ENCODE peak calls at places on chromosome 6, in eight cellular contexts. W, D, X, O, J, I, A and K are unnamed samples. For H3K27me3, the result is how much of the 10 kb centered on the place peaks cover.

GRCh38 chr6:87378947-87379346 is 28.8 kb upstream of the CFAP206 start:
- DNase-seq in W (no peak), D (peak), X (no peak), O (no peak), J (no peak), I (no peak), A (no peak), K (no peak)

GRCh38 chr6:26197736-26198625 is 110.8 kb downstream of the HFE start:
- DNase-seq in W (no peak), D (peak), X (no peak), O (peak), J (no peak), I (no peak), A (peak), K (no peak)

GRCh38 chr6:80547827-80548226 is 441.4 kb downstream of the BCKDHB start:
- DNase-seq in W (no peak), D (no peak), X (peak), O (peak), J (peak), I (no peak), A (no peak), K (peak)

GRCh38 chr6:29005183-29005885 is at the start of gene ZNF311:
- DNase-seq in W (no peak), D (peak), X (peak), O (peak), J (no peak), I (peak), A (peak), K (peak)

GRCh38 chr6:123462141-123462540 is 174.6 kb downstream of the TRDN start:
- DNase-seq in W (no peak), D (no peak), X (no peak), O (no peak), J (no peak), I (no peak), A (no peak), K (no peak)

GRCh38 chr6:42093582-42094329 is 43.4 kb downstream of the TAF8 start:
- DNase-seq in W (no peak), D (no peak), X (no peak), O (peak), J (no peak), I (no peak), A (peak), K (no peak)

GRCh38 chr6:16766043-16766521 is 4.8 kb upstream of the ATXN1 start:
- DNase-seq in W (no peak), D (no peak), X (peak), O (peak), J (no peak), I (no peak), A (no peak), K (peak)

GRCh38 chr6:31460361-31461025 is 37.5 kb upstream of the MICB start:
- DNase-seq in W (no peak), D (no peak), X (no peak), O (no peak), J (no peak), I (no peak), A (no peak), K (no peak)

GRCh38 chr6:89025633-89026032 is 54.9 kb upstream of the PNRC1 start:
- DNase-seq in W (no peak), D (no peak), X (peak), O (no peak), J (no peak), I (no peak), A (no peak), K (no peak)

GRCh38 chr6:165855856-165856255 is 192.8 kb upstream of the PDE10A start:
- DNase-seq in W (no peak), D (no peak), X (no peak), O (no peak), J (no peak), I (no peak), A (no peak), K (no peak)
- H3K27me3 ChIP-seq in W (under half), D (half or more), X (under half), O (under half), J (under half), I (under half), A (half or more), K (under half)

GRCh38 chr6:165877192-165877591 is 214.2 kb upstream of the PDE10A start:
- DNase-seq in W (no peak), D (no peak), X (no peak), O (no peak), J (no peak), I (no peak), A (no peak), K (no peak)

GRCh38 chr6:165881812-165882211 is 218.8 kb upstream of the PDE10A start:
- DNase-seq in W (no peak), D (no peak), X (no peak), O (no peak), J (no peak), I (no peak), A (no peak), K (no peak)

GRCh38 chr6:165877773-165878172 is 214.7 kb upstream of the PDE10A start:
- DNase-seq in W (no peak), D (no peak), X (no peak), O (no peak), J (no peak), I (no peak), A (no peak), K (no peak)

GRCh38 chr6:165883851-165884640 is 221.0 kb upstream of the PDE10A start:
- DNase-seq in W (no peak), D (no peak), X (no peak), O (peak), J (no peak), I (no peak), A (no peak), K (peak)

DNA sequence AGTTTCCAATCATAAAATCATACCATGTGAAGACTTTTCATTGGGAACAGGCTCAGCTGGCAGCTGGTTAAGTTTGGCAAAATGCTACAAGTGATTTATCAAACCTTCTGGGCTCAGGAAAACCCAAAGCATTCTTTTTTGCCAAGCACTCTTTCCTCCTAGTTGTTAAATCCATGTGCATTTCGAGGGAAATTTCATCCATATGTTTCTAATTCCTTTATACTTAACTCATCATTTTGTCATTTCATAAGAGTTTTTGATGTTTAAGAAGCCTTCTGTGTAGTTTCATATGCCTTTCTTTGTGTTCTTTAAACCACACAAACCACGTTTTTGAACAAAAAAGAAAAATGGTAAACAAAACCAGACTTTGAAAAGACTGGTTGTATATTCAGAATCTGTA is 217.7 kb upstream of the PDE10A start:
- DNase-seq in W (no peak), D (no peak), X (no peak), O (peak), J (peak), I (no peak), A (no peak), K (no peak)
- H3K27me3 ChIP-seq in W (under half), D (under half), X (under half), O (under half), J (under half), I (under half), A (under half), K (under half)

GRCh38 chr6:169251371-169251802 is 2.3 kb downstream of the THBS2 start:
- DNase-seq in W (no peak), D (no peak), X (no peak), O (peak), J (no peak), I (no peak), A (no peak), K (no peak)
- H3K27me3 ChIP-seq in W (under half), D (under half), X (under half), O (under half), J (under half), I (under half), A (half or more), K (under half)

DNA sequence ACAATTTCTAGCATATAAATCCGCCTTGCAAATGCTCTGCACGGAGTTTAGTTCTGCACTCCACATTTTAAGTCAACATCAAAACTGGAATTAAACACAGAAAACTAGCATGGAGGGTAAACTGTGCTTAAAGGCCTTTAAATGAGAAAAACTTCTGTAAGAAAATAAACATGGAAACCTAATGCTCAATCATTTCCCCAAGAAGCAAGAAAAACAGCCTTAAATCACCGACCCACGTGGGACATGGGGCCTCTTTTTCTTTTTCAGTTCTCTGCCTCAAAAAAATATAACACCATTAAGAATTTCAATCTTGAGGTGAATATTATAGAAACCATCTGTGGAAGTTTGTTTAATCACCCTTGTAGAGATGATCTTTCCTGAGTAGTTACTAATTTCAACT is 5.4 kb downstream of the SIM1 start:
- DNase-seq in W (no peak), D (no peak), X (no peak), O (no peak), J (no peak), I (no peak), A (no peak), K (no peak)
- H3K27me3 ChIP-seq in W (half or more), D (under half), X (half or more), O (under half), J (half or more), I (half or more), A (half or more), K (half or more)

GRCh38 chr6:78476561-78476960 is 390.8 kb upstream of the IRAK1BP1 start:
- DNase-seq in W (no peak), D (no peak), X (no peak), O (no peak), J (no peak), I (no peak), A (no peak), K (no peak)
- H3K27me3 ChIP-seq in W (under half), D (under half), X (under half), O (under half), J (under half), I (under half), A (under half), K (under half)

GRCh38 chr6:37696220-37696840 is 1.4 kb downstream of the MDGA1 start:
- DNase-seq in W (peak), D (no peak), X (no peak), O (peak), J (no peak), I (peak), A (peak), K (no peak)

GRCh38 chr6:37699138-37699766 is 1.6 kb upstream of the MDGA1 start:
- DNase-seq in W (peak), D (no peak), X (no peak), O (no peak), J (no peak), I (no peak), A (no peak), K (no peak)

GRCh38 chr6:37700266-37700973 is 2.7 kb upstream of the MDGA1 start:
- DNase-seq in W (no peak), D (no peak), X (no peak), O (no peak), J (no peak), I (no peak), A (no peak), K (no peak)

GRCh38 chr6:37696841-37697735 is 595 bp downstream of the MDGA1 start:
- DNase-seq in W (peak), D (peak), X (no peak), O (peak), J (no peak), I (no peak), A (peak), K (no peak)

DNA sequence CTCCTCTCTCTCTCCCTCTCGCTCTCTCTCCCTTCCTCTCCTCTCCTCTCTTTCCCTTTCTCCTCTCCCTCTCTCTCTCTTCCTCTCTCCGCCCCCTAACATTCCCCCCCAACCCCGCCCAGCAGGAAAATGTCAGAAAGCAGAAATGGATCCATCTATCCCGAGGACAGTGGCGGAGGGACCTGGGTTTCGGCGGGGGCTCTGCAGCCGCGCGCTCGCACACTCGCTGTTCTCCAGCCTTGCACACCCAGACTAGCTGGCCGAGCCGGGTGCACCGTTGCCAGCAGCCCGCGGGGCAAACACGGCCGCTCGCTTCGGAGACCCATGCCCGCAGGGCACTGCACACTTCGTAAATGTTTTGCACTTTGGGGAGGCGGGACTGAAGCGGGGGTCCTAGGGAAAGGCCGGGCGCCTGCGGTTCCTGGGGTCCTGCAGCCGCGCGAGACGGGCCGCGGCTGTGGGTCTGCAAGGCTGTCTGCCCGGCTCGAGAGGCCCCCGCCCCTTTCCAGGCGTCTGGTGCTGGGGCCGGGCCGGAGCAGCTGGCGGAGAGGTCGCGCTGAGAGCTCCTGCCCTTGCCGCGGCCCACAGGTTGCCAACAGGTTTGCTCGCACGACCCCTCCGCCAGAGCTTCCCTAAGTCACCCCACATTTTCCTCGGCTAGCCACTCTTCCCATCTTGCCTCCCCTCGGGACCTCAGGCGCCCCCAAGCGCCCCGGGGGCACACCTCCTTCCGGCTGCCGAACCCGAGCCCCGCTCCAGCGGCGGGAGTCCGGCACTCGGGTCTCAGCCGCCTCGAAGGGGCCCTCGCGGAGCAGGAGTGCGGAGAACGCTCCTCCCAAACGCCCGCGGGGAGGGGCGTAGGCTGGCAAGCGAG is 818 bp upstream of the MDGA1 start:
- DNase-seq in W (peak), D (peak), X (no peak), O (peak), J (no peak), I (peak), A (peak), K (no peak)
- H3K27me3 ChIP-seq in W (under half), D (under half), X (half or more), O (under half), J (under half), I (under half), A (half or more), K (under half)

DNA sequence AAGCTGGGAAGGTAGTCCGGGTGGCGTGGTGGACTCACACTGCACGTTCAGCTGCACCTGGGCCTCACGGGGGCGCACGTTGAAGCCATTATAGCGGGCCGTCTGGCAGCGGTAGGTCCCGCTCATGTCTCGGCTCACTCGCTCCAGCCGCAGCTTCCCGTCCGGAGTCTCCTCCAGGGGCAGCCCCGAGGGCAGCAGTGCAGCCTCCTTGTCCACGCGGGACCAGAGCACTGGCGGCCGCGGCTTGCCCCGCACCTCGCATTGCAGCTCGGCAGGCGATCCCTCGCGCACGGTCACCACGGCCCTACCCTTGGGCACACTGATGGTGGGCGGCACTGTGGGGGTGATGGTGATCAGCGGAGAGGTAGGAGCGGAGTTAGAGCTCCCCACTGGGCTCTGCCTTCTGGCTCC is 47.6 kb downstream of the MDGA1 start:
- DNase-seq in W (no peak), D (no peak), X (no peak), O (no peak), J (no peak), I (no peak), A (peak), K (no peak)
- H3K27me3 ChIP-seq in W (under half), D (under half), X (under half), O (under half), J (under half), I (under half), A (under half), K (under half)